ENCODE peak calls at places on chromosomes 11 and 22, in five cellular contexts. C is stomach, Z is heart right ventricle, I is psoas muscle, Q is pancreas. R is an unnamed sample.

GRCh38 chr11:44257338-44258189 is 52.4 kb downstream of the ALX4 start:
- DNase-seq in C (peak; percentile 19), Z (no peak), I (no peak), Q (no peak), R (no peak)

GRCh38 chr11:11372461-11372860 is 19.4 kb upstream of the CSNK2A3 start:
- DNase-seq in C (no peak), Z (no peak), I (no peak), Q (no peak), R (no peak)

GRCh38 chr22:30270841-30271240 is 4.2 kb upstream of the OSM start:
- DNase-seq in C (peak; percentile 59), Z (peak; percentile 62), I (peak; percentile 82), Q (peak; percentile 75), R (no peak)

GRCh38 chr11:62560566-62561103 is 13.1 kb downstream of the EEF1G start:
- DNase-seq in C (peak; percentile 91), Z (peak; percentile 79), I (peak; percentile 94), Q (peak; percentile 84), R (peak; percentile 96)

GRCh38 chr11:92870241-92870826 is 99.1 kb upstream of the MTNR1B start:
- DNase-seq in C (no peak), Z (no peak), I (no peak), Q (no peak), R (no peak)

GRCh38 chr11:35330924-35331323 is 88.4 kb downstream of the SLC1A2 start:
- DNase-seq in C (no peak), Z (no peak), I (no peak), Q (no peak), R (no peak)

GRCh38 chr11:72336163-72336562 is 92.2 kb upstream of the PHOX2A start:
- DNase-seq in C (no peak), Z (no peak), I (no peak), Q (no peak), R (no peak)

GRCh38 chr11:19380375-19380774 is 139.6 kb upstream of the E2F8 start:
- DNase-seq in C (no peak), Z (no peak), I (no peak), Q (no peak), R (no peak)

GRCh38 chr11:123480290-123480815 is 50.3 kb downstream of the GRAMD1B start:
- DNase-seq in C (no peak), Z (no peak), I (no peak), Q (no peak), R (no peak)

GRCh38 chr22:27971926-27972325 is 52.9 kb upstream of the PITPNB start:
- DNase-seq in C (no peak), Z (no peak), I (no peak), Q (no peak), R (no peak)

GRCh38 chr22:41976961-41977566 is 7.8 kb downstream of the SEPTIN3 start:
- DNase-seq in C (no peak), Z (no peak), I (no peak), Q (no peak), R (no peak)

GRCh38 chr22:46649176-46650077 is 29.2 kb downstream of the GRAMD4 start:
- DNase-seq in C (peak; percentile 39), Z (peak; percentile 58), I (no peak), Q (no peak), R (no peak)

GRCh38 chr22:17891427-17892167 is 117.3 kb upstream of the BID start:
- DNase-seq in C (no peak), Z (peak; percentile 69), I (peak; percentile 87), Q (no peak), R (no peak)

GRCh38 chr11:56843816-56844215 is 95.3 kb upstream of the OR9G4 start:
- DNase-seq in C (no peak), Z (no peak), I (no peak), Q (no peak), R (no peak)

GRCh38 chr11:66247801-66248200 is 20.6 kb upstream of the RAB1B start:
- DNase-seq in C (no peak), Z (no peak), I (no peak), Q (no peak), R (no peak)

GRCh38 chr11:34356918-34357645 is 728 bp downstream of the ABTB2 start:
- DNase-seq in C (peak; percentile 63), Z (peak; percentile 71), I (peak; percentile 85), Q (peak; percentile 58), R (peak; percentile 75)

DNA sequence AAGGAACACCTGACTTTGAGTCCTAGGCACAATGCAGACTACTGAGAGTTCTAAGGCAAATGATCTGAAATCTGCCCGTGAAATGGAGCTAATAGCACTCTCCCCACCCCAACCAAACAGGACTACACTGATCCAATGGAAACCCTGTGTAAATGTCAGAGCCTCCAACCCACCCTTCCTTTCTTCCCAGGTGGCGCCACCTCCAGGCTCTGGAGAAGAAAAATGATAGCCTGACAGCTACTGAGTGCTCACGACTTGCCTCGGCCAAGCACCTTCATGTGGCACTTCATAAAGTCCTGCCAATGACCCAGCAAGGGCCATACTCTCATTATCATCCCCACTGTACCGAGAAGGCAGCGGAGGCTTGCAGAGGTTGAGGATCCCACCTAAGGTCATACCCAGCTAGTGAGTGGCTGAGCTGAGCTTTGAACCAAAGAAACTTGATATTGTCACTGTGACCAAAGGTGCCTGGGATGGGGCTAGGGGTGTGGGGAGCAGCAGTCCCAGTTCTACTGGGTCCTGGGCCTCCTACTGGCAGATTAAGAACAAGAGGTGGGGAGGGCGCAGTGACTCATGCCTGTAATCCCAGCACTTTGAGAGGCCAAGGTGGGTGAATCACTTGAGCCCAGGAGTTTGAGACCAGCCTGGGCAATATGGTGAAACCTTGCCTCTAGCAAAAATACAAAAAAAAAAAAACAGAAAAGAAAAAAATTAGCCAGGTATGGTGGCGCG is 20.5 kb downstream of the TST start:
- DNase-seq in C (no peak), Z (no peak), I (no peak), Q (no peak), R (no peak)
- TF ChIP-seq CTCF in C (no peak), Z (no peak), I (no peak), Q (no peak), R (peak; percentile 12)

DNA sequence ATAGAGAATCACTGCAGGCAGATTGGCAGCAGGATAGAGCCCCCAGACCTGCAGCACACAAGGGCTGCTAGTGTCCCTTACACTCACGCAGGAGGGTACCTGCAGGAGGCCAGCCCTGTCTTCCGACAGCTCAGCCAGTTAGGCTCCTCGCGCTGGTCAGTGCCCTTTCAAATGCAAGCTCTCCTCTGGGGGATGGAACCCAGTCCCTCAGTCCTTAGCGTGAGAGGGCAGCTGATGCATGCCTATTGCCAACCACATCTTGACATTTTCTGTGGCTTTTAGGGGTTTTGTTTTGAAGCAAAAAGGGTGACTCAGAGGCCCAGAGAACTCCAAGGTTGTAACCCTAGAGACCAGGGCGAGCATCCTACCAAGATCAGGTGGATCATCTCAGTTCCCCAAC is 40.0 kb downstream of the WNT11 start:
- DNase-seq in C (no peak), Z (no peak), I (peak; percentile 36), Q (no peak), R (no peak)
- H3K4me1 ChIP-seq in C (peaks cover 7% of the 10 kb centered on the region), Z (peaks cover 13% of the 10 kb centered on the region), I (peaks cover 8% of the 10 kb centered on the region), Q (no peaks in the 10 kb centered on the region), R (no peaks in the 10 kb centered on the region)

GRCh38 chr11:79050784-79051183 is 390.0 kb downstream of the TENM4 start:
- DNase-seq in C (no peak), Z (no peak), I (peak; percentile 56), Q (no peak), R (no peak)

GRCh38 chr11:79054636-79055035 is 386.2 kb downstream of the TENM4 start:
- DNase-seq in C (no peak), Z (no peak), I (no peak), Q (no peak), R (no peak)

GRCh38 chr11:79049627-79050238 is 391.1 kb downstream of the TENM4 start:
- DNase-seq in C (no peak), Z (no peak), I (no peak), Q (no peak), R (no peak)

GRCh38 chr11:79055866-79056632 is 384.8 kb downstream of the TENM4 start:
- DNase-seq in C (no peak), Z (no peak), I (no peak), Q (no peak), R (no peak)

GRCh38 chr11:79052539-79052938 is 388.3 kb downstream of the TENM4 start:
- DNase-seq in C (no peak), Z (no peak), I (no peak), Q (no peak), R (no peak)
- TF ChIP-seq CTCF in C (no peak), Z (peak; percentile 18), I (no peak), Q (no peak), R (peak; percentile 10)

GRCh38 chr11:119339581-119340334 is 925 bp downstream of the C1QTNF5 start:
- DNase-seq in C (peak; percentile 73), Z (peak; percentile 85), I (peak; percentile 88), Q (peak; percentile 64), R (no peak)

GRCh38 chr11:119342023-119342300 is 1.3 kb upstream of the C1QTNF5 start:
- DNase-seq in C (no peak), Z (no peak), I (no peak), Q (no peak), R (peak; percentile 35)

GRCh38 chr11:119340335-119341221 is at the start of gene C1QTNF5:
- DNase-seq in C (peak; percentile 88), Z (peak; percentile 88), I (peak; percentile 90), Q (peak; percentile 64), R (peak; percentile 49)

GRCh38 chr11:119342362-119343130 is 1.9 kb upstream of the C1QTNF5 start:
- DNase-seq in C (no peak), Z (no peak), I (no peak), Q (no peak), R (peak; percentile 51)

DNA sequence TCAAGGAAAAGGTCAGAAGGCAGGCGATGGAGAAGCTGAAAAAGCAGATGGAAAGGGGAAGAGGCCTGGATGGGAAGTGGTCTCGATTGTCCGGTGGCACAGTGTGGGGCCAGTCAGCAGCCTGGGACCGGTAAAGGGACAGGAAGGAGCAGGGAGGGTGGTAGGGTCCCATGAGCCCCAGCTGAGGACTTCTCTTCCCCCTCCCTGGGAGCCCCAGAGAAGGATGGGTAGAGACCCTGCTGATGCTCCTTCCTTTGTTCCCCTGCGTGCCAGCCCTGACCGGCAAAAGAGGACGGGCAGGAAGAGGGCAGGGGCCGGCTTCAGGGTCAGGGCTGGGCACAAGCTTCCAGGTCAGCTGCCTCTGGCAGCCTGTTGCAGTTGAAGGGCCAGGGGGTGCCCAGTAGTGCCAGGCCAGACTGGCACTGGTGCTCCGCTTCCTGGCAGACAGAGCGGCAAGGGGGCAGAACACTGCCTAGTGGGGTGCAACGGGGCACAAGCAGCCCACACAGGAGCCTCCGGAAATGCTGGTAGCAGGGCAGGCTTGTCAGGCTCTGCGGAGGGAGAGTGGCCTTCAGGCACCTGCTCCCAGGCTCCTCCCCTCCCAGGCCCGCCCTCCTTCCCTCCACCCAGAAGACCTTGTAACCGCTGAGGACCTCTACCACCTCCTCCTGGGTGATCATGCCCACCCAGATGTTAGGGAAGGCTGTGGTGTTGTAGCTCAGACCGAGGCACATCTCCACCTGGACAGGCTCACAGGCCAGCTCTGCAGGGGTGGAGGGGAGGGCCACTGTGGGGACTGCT is 739 bp upstream of the C1QTNF5 start:
- DNase-seq in C (no peak), Z (no peak), I (no peak), Q (no peak), R (no peak)
- H3K4me1 ChIP-seq in C (peaks cover 55% of the 10 kb centered on the region), Z (peaks cover 40% of the 10 kb centered on the region), I (peaks cover 46% of the 10 kb centered on the region), Q (peaks cover 16% of the 10 kb centered on the region), R (peaks cover 10% of the 10 kb centered on the region)

GRCh38 chr22:20430641-20431519 is 6.7 kb downstream of the SCARF2 start:
- DNase-seq in C (peak; percentile 64), Z (peak; percentile 44), I (peak; percentile 78), Q (no peak), R (peak; percentile 56)

GRCh38 chr22:20429254-20430100 is 8.1 kb downstream of the SCARF2 start:
- DNase-seq in C (peak; percentile 83), Z (peak; percentile 66), I (peak; percentile 64), Q (peak; percentile 60), R (peak; percentile 49)

GRCh38 chr22:20428496-20429253 is 8.9 kb downstream of the SCARF2 start:
- DNase-seq in C (no peak), Z (no peak), I (peak; percentile 10), Q (no peak), R (peak; percentile 40)

GRCh38 chr22:20431520-20432237 is 5.9 kb downstream of the SCARF2 start:
- DNase-seq in C (no peak), Z (no peak), I (peak; percentile 38), Q (no peak), R (peak; percentile 63)

GRCh38 chr22:20430101-20430640 is 7.5 kb downstream of the SCARF2 start:
- DNase-seq in C (no peak), Z (no peak), I (peak; percentile 55), Q (no peak), R (peak; percentile 30)
- TF ChIP-seq CTCF in C (no peak), Z (no peak), I (no peak), Q (no peak), R (no peak)